ENCODE peak calls at places on chromosomes 13 and 19, in ten cellular contexts. One of them, this sample, is unnamed.

GRCh38 chr19:601790-602189 is 12.1 kb downstream of the HCN2 start:
- DNase-seq in heart left ventricle: no peak
- DNase-seq in ovary: no peak
- DNase-seq in NB4: no peak
- DNase-seq in sigmoid colon: no peak
- DNase-seq in Peyer's patch: no peak
- DNase-seq in stomach: no peak
- DNase-seq in HCT116: no peak
- DNase-seq in uterus: no peak
- DNase-seq in body of pancreas: no peak
- DNase-seq in this sample: no peak

GRCh38 chr19:46265217-46265828 is 31.5 kb upstream of the HIF3A start:
- DNase-seq in heart left ventricle: peak; percentile 54
- DNase-seq in ovary: peak; percentile 53
- DNase-seq in NB4: peak; percentile 92
- DNase-seq in sigmoid colon: peak; percentile 76
- DNase-seq in Peyer's patch: no peak
- DNase-seq in stomach: peak; percentile 74
- DNase-seq in HCT116: peak; percentile 77
- DNase-seq in uterus: peak; percentile 74
- DNase-seq in body of pancreas: peak; percentile 80
- DNase-seq in this sample: peak; percentile 80

GRCh38 chr13:42041684-42042035 is 6.8 kb upstream of the DGKH start:
- DNase-seq in heart left ventricle: peak; percentile 60
- DNase-seq in ovary: peak; percentile 65
- DNase-seq in NB4: peak; percentile 5
- DNase-seq in sigmoid colon: peak; percentile 86
- DNase-seq in Peyer's patch: peak; percentile 69
- DNase-seq in stomach: peak; percentile 50
- DNase-seq in HCT116: no peak
- DNase-seq in uterus: peak; percentile 64
- DNase-seq in body of pancreas: peak; percentile 55
- DNase-seq in this sample: peak; percentile 89

GRCh38 chr19:7226749-7227148 is 67.5 kb downstream of the INSR start:
- DNase-seq in heart left ventricle: no peak
- DNase-seq in ovary: no peak
- DNase-seq in NB4: no peak
- DNase-seq in sigmoid colon: no peak
- DNase-seq in Peyer's patch: no peak
- DNase-seq in stomach: no peak
- DNase-seq in HCT116: no peak
- DNase-seq in uterus: no peak
- DNase-seq in body of pancreas: no peak
- DNase-seq in this sample: no peak

GRCh38 chr13:113157929-113158747 is at the start of gene PROZ:
- DNase-seq in heart left ventricle: no peak
- DNase-seq in ovary: no peak
- DNase-seq in NB4: no peak
- DNase-seq in sigmoid colon: no peak
- DNase-seq in Peyer's patch: no peak
- DNase-seq in stomach: no peak
- DNase-seq in HCT116: no peak
- DNase-seq in uterus: no peak
- DNase-seq in body of pancreas: peak; percentile 48
- DNase-seq in this sample: no peak

GRCh38 chr13:91313103-91313502 is 34.4 kb upstream of the MIR17HG start:
- DNase-seq in heart left ventricle: no peak
- DNase-seq in ovary: no peak
- DNase-seq in NB4: peak; percentile 14
- DNase-seq in sigmoid colon: no peak
- DNase-seq in Peyer's patch: no peak
- DNase-seq in stomach: no peak
- DNase-seq in HCT116: no peak
- DNase-seq in uterus: no peak
- DNase-seq in body of pancreas: peak; percentile 22
- DNase-seq in this sample: no peak

GRCh38 chr19:43789029-43789428 is 8.3 kb upstream of the KCNN4 start:
- DNase-seq in heart left ventricle: no peak
- DNase-seq in ovary: no peak
- DNase-seq in NB4: peak; percentile 56
- DNase-seq in sigmoid colon: no peak
- DNase-seq in Peyer's patch: no peak
- DNase-seq in stomach: no peak
- DNase-seq in HCT116: no peak
- DNase-seq in uterus: no peak
- DNase-seq in body of pancreas: no peak
- DNase-seq in this sample: no peak

GRCh38 chr19:2326699-2327360 is 1.6 kb downstream of the LSM7 start:
- DNase-seq in heart left ventricle: no peak
- DNase-seq in ovary: no peak
- DNase-seq in NB4: no peak
- DNase-seq in sigmoid colon: no peak
- DNase-seq in Peyer's patch: no peak
- DNase-seq in stomach: no peak
- DNase-seq in HCT116: no peak
- DNase-seq in uterus: no peak
- DNase-seq in body of pancreas: no peak
- DNase-seq in this sample: no peak

GRCh38 chr19:50001775-50002174 is 23.4 kb downstream of the VRK3 start:
- DNase-seq in heart left ventricle: no peak
- DNase-seq in ovary: no peak
- DNase-seq in NB4: no peak
- DNase-seq in sigmoid colon: no peak
- DNase-seq in Peyer's patch: no peak
- DNase-seq in stomach: no peak
- DNase-seq in HCT116: no peak
- DNase-seq in uterus: no peak
- DNase-seq in body of pancreas: no peak
- DNase-seq in this sample: no peak

GRCh38 chr19:3061214-3062161 is 807 bp downstream of the TLE5 start:
- DNase-seq in heart left ventricle: peak; percentile 80
- DNase-seq in ovary: peak; percentile 85
- DNase-seq in NB4: peak; percentile 62
- DNase-seq in sigmoid colon: peak; percentile 84
- DNase-seq in Peyer's patch: peak; percentile 75
- DNase-seq in stomach: peak; percentile 52
- DNase-seq in HCT116: no peak
- DNase-seq in uterus: peak; percentile 71
- DNase-seq in body of pancreas: peak; percentile 40
- DNase-seq in this sample: peak; percentile 92

GRCh38 chr13:31790992-31791391 is 51.7 kb downstream of the RXFP2 start:
- DNase-seq in heart left ventricle: no peak
- DNase-seq in ovary: no peak
- DNase-seq in NB4: no peak
- DNase-seq in sigmoid colon: no peak
- DNase-seq in Peyer's patch: no peak
- DNase-seq in stomach: no peak
- DNase-seq in HCT116: no peak
- DNase-seq in uterus: no peak
- DNase-seq in body of pancreas: no peak
- DNase-seq in this sample: no peak

GRCh38 chr13:49219647-49220034 is 497 bp upstream of the MLNR start:
- DNase-seq in heart left ventricle: no peak
- DNase-seq in ovary: no peak
- DNase-seq in NB4: no peak
- DNase-seq in sigmoid colon: no peak
- DNase-seq in Peyer's patch: no peak
- DNase-seq in stomach: no peak
- DNase-seq in HCT116: no peak
- DNase-seq in uterus: no peak
- DNase-seq in body of pancreas: no peak
- DNase-seq in this sample: no peak
- H3K4me3 ChIP-seq in heart left ventricle: peak overlapping the region; percentile 53
- H3K4me3 ChIP-seq in ovary: peak overlapping the region; percentile 30
- H3K4me3 ChIP-seq in NB4: no peak overlapping the region
- H3K4me3 ChIP-seq in sigmoid colon: peak overlapping the region; percentile 47
- H3K4me3 ChIP-seq in Peyer's patch: peak overlapping the region; percentile 38
- H3K4me3 ChIP-seq in stomach: peak overlapping the region; percentile 50
- H3K4me3 ChIP-seq in HCT116: no peak overlapping the region
- H3K4me3 ChIP-seq in uterus: no peak overlapping the region
- H3K4me3 ChIP-seq in body of pancreas: no peak overlapping the region
- H3K4me3 ChIP-seq in this sample: peak overlapping the region; percentile 7

DNA sequence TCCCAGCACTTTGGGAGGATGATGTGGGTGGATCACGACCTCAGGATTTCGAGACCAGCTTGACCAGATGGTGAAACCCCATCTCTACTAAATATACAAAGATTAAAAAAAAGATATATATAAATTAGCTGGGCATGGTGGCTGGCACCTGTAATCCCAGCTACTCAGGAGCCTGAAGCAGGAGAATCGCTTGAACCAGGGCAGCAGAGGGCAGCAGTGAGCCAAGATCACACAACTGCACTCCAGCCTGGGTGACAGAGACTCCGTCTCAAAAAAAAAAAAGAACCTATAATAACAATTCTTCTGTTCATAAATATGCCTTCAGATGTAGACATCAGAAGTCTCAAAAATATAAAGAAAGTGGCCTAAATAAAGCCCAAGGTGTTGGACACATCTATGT is 7.6 kb downstream of the ZNF737 start:
- DNase-seq in heart left ventricle: peak; percentile 15
- DNase-seq in ovary: peak; percentile 55
- DNase-seq in NB4: peak; percentile 9
- DNase-seq in sigmoid colon: no peak
- DNase-seq in Peyer's patch: no peak
- DNase-seq in stomach: no peak
- DNase-seq in HCT116: no peak
- DNase-seq in uterus: no peak
- DNase-seq in body of pancreas: peak; percentile 26
- DNase-seq in this sample: no peak
- TF ChIP-seq CTCF in heart left ventricle: peak; percentile 32
- TF ChIP-seq CTCF in ovary: no peak
- TF ChIP-seq CTCF in NB4: no peak
- TF ChIP-seq CTCF in sigmoid colon: no peak
- TF ChIP-seq CTCF in Peyer's patch: no peak
- TF ChIP-seq CTCF in stomach: no peak
- TF ChIP-seq CTCF in HCT116: no peak
- TF ChIP-seq CTCF in uterus: no peak
- TF ChIP-seq CTCF in body of pancreas: peak; percentile 54
- TF ChIP-seq CTCF in this sample: no peak

GRCh38 chr13:24212674-24213073 is 52.2 kb downstream of the SPATA13 start:
- DNase-seq in heart left ventricle: no peak
- DNase-seq in ovary: no peak
- DNase-seq in NB4: no peak
- DNase-seq in sigmoid colon: no peak
- DNase-seq in Peyer's patch: no peak
- DNase-seq in stomach: no peak
- DNase-seq in HCT116: no peak
- DNase-seq in uterus: no peak
- DNase-seq in body of pancreas: peak; percentile 71
- DNase-seq in this sample: no peak
- TF ChIP-seq POLR2A in heart left ventricle: no peak
- TF ChIP-seq POLR2A in ovary: no peak
- TF ChIP-seq POLR2A in NB4: no peak
- TF ChIP-seq POLR2A in sigmoid colon: no peak
- TF ChIP-seq POLR2A in Peyer's patch: no peak
- TF ChIP-seq POLR2A in stomach: no peak
- TF ChIP-seq POLR2A in HCT116: no peak
- TF ChIP-seq POLR2A in uterus: no peak
- TF ChIP-seq POLR2A in body of pancreas: no peak
- TF ChIP-seq POLR2A in this sample: no peak

GRCh38 chr13:51760592-51760991 is 43.4 kb downstream of the DHRS12 start:
- DNase-seq in heart left ventricle: no peak
- DNase-seq in ovary: peak; percentile 61
- DNase-seq in NB4: no peak
- DNase-seq in sigmoid colon: no peak
- DNase-seq in Peyer's patch: no peak
- DNase-seq in stomach: no peak
- DNase-seq in HCT116: no peak
- DNase-seq in uterus: no peak
- DNase-seq in body of pancreas: no peak
- DNase-seq in this sample: no peak
- H3K4me3 ChIP-seq in heart left ventricle: no peak overlapping the region
- H3K4me3 ChIP-seq in ovary: no peak overlapping the region
- H3K4me3 ChIP-seq in NB4: no peak overlapping the region
- H3K4me3 ChIP-seq in sigmoid colon: no peak overlapping the region
- H3K4me3 ChIP-seq in Peyer's patch: no peak overlapping the region
- H3K4me3 ChIP-seq in stomach: no peak overlapping the region
- H3K4me3 ChIP-seq in HCT116: no peak overlapping the region
- H3K4me3 ChIP-seq in uterus: no peak overlapping the region
- H3K4me3 ChIP-seq in body of pancreas: no peak overlapping the region
- H3K4me3 ChIP-seq in this sample: no peak overlapping the region

This sample was measured in lower leg skin.